ENCODE peak calls at places on chromosome 12, in seven cellular contexts. P, L, B, A, X, S and T are unnamed samples.

GRCh38 chr12:105013892-105014291 is 27.8 kb downstream of the NOPCHAP1 start:
- DNase-seq in B (no peak), P (peak), X (no peak), S (no peak), A (no peak), L (no peak), T (no peak)

GRCh38 chr12:9227953-9228352 is 19.8 kb upstream of the PZP start:
- DNase-seq in S (no peak), P (no peak), B (no peak), L (no peak), A (no peak), X (no peak), T (no peak)

GRCh38 chr12:104426926-104427546 is 29.7 kb upstream of the CHST11 start:
- DNase-seq in S (no peak), A (no peak), X (no peak), L (no peak), B (no peak), P (no peak), T (peak)

GRCh38 chr12:49957570-49957967 is 4.1 kb upstream of the AQP5 start:
- DNase-seq in P (no peak), B (no peak), S (no peak), X (no peak), A (no peak), L (no peak), T (no peak)

GRCh38 chr12:109440851-109441490 is 36.1 kb downstream of the KCTD10 start:
- DNase-seq in X (no peak), A (no peak), B (no peak), P (no peak), S (no peak), L (no peak), T (no peak)

GRCh38 chr12:7092229-7092985 is at the start of gene C1R:
- DNase-seq in P (no peak), S (peak), L (peak), X (no peak), A (peak), B (peak), T (no peak)

GRCh38 chr12:94952325-94952724 is 51.2 kb downstream of the NDUFA12 start:
- DNase-seq in P (no peak), B (no peak), L (no peak), S (no peak), A (no peak), X (no peak), T (no peak)

GRCh38 chr12:49818241-49818640 is 10.0 kb downstream of the NCKAP5L start:
- DNase-seq in P (no peak), S (no peak), A (no peak), L (no peak), X (no peak), B (no peak), T (no peak)

GRCh38 chr12:92136883-92137582 is 8.6 kb downstream of the BTG1 start:
- DNase-seq in X (no peak), P (peak), B (no peak), A (no peak), S (no peak), L (no peak), T (peak)

GRCh38 chr12:72057330-72057911 is 118.8 kb downstream of the TPH2 start:
- DNase-seq in S (no peak), A (no peak), L (no peak), B (no peak), P (peak), X (no peak), T (peak)

GRCh38 chr12:57001448-57001906 is 4.9 kb downstream of the ZBTB39 start:
- DNase-seq in A (peak), S (peak), P (no peak), L (peak), B (peak), X (peak), T (peak)

GRCh38 chr12:109863961-109864712 is 16.2 kb downstream of the GLTP start:
- DNase-seq in X (no peak), S (peak), P (no peak), B (peak), L (no peak), A (peak), T (no peak)

GRCh38 chr12:63706336-63706735 is 38.0 kb upstream of the DPY19L2 start:
- DNase-seq in L (no peak), S (no peak), A (no peak), B (no peak), X (no peak), P (no peak), T (no peak)

GRCh38 chr12:120562906-120563305 is 18.3 kb downstream of the POP5 start:
- DNase-seq in P (no peak), A (no peak), L (no peak), B (no peak), X (no peak), S (no peak), T (no peak)

GRCh38 chr12:27975222-27976136 is 2.9 kb upstream of the PTHLH start:
- DNase-seq in P (no peak), L (no peak), B (no peak), X (peak), A (no peak), S (no peak), T (no peak)

GRCh38 chr12:34393821-34394150 is 371.5 kb downstream of the ALG10 start:
- DNase-seq in A (no peak), P (no peak), L (no peak), X (no peak), S (no peak), B (no peak), T (no peak)

GRCh38 chr12:114789276-114789675 is 105.3 kb upstream of the TBX3 start:
- DNase-seq in P (no peak), L (no peak), A (no peak), S (no peak), X (no peak), B (no peak), T (no peak)

GRCh38 chr12:106174876-106175275 is 36.1 kb upstream of the NUAK1 start:
- DNase-seq in P (no peak), B (no peak), A (no peak), X (no peak), L (no peak), S (no peak), T (no peak)

GRCh38 chr12:100151769-100152168 is 9.1 kb upstream of the BLTP3B start:
- DNase-seq in S (no peak), X (no peak), B (no peak), P (no peak), L (no peak), A (no peak), T (no peak)

GRCh38 chr12:124633269-124633953 is 66.0 kb upstream of the NCOR2 start:
- DNase-seq in L (no peak), X (no peak), S (no peak), P (no peak), B (no peak), A (no peak), T (no peak)

GRCh38 chr12:2813573-2814185 is 1.2 kb downstream of the ITFG2 start:
- DNase-seq in P (no peak), L (no peak), A (peak), B (no peak), X (peak), S (no peak), T (no peak)

GRCh38 chr12:71139153-71139735 is 18.6 kb downstream of the TSPAN8 start:
- DNase-seq in X (no peak), B (no peak), A (no peak), L (no peak), P (no peak), S (no peak), T (no peak)

GRCh38 chr12:27244680-27245005 is 557 bp downstream of the STK38L start:
- DNase-seq in A (no peak), S (no peak), X (no peak), B (no peak), L (no peak), P (no peak), T (no peak)

GRCh38 chr12:29818925-29819324 is 35.2 kb upstream of the TMTC1 start:
- DNase-seq in A (no peak), P (no peak), X (no peak), L (no peak), S (no peak), B (no peak), T (no peak)

GRCh38 chr12:69783365-69783764 is 41.7 kb upstream of the MYRFL start:
- DNase-seq in A (no peak), B (no peak), X (no peak), S (no peak), L (no peak), P (no peak), T (no peak)

GRCh38 chr12:44774815-44775411 is 101.2 kb downstream of the NELL2 start:
- DNase-seq in A (no peak), B (no peak), P (no peak), X (no peak), L (peak), S (no peak), T (no peak)

GRCh38 chr12:54005531-54005852 is 3.3 kb upstream of the HOXC8 start:
- DNase-seq in X (no peak), B (no peak), P (no peak), S (no peak), L (no peak), A (no peak), T (no peak)

GRCh38 chr12:64261813-64262212 is 39.7 kb upstream of the KICS2 start:
- DNase-seq in L (no peak), B (no peak), S (no peak), X (no peak), P (no peak), A (no peak), T (no peak)

GRCh38 chr12:79547735-79548347 is 142.9 kb downstream of the PAWR start:
- DNase-seq in X (peak), S (no peak), L (no peak), A (peak), B (peak), P (peak), T (no peak)

GRCh38 chr12:19088576-19088975 is 41.0 kb upstream of the PLEKHA5 start:
- DNase-seq in A (no peak), X (no peak), S (no peak), P (no peak), B (no peak), L (no peak), T (no peak)